ENCODE peak calls at places on chromosomes 4 and X, in ten cellular contexts. T, S, D, K, Y, Q, O, L, F and I are unnamed samples.

GRCh38 chrX:69503835-69504625 is at the start of gene NALF2:
- DNase-seq in O (no peak), Y (peak; percentile 76), L (no peak), T (peak; percentile 79), D (peak; percentile 24), S (no peak), F (no peak), K (no peak), Q (peak; percentile 40), I (no peak)

GRCh38 chrX:136626237-136626636 is 21.7 kb upstream of the CD40LG start:
- DNase-seq in T (no peak), Q (no peak), K (no peak), D (no peak), L (no peak), O (no peak), S (no peak), F (no peak), Y (no peak), I (no peak)

GRCh38 chr4:147843162-147843561 is 111.3 kb downstream of the ARHGAP10 start:
- DNase-seq in Q (no peak), Y (peak; percentile 30), S (no peak), K (no peak), F (no peak), L (no peak), T (peak; percentile 63), O (no peak), D (no peak), I (no peak)

GRCh38 chr4:123889376-123889945 is 492.9 kb downstream of the SPRY1 start:
- DNase-seq in S (no peak), T (no peak), D (no peak), L (no peak), F (no peak), K (peak; percentile 30), Y (no peak), Q (no peak), O (no peak), I (no peak)

GRCh38 chr4:54386270-54386669 is 157.2 kb downstream of the PDGFRA start:
- DNase-seq in K (no peak), F (no peak), S (no peak), Q (no peak), D (no peak), Y (no peak), O (no peak), T (no peak), L (no peak), I (no peak)

GRCh38 chr4:25760518-25761157 is 102.2 kb downstream of the SEL1L3 start:
- DNase-seq in Y (no peak), Q (no peak), L (no peak), D (no peak), O (no peak), S (peak; percentile 83), F (no peak), K (no peak), T (no peak), I (no peak)

GRCh38 chr4:160180206-160180605 is 1077.3 kb downstream of the RAPGEF2 start:
- DNase-seq in L (no peak), Y (peak; percentile 49), Q (no peak), F (peak; percentile 6), T (peak; percentile 19), O (no peak), D (no peak), S (no peak), K (no peak), I (no peak)

GRCh38 chr4:6873792-6874461 is 35.7 kb upstream of the TBC1D14 start:
- DNase-seq in Q (peak; percentile 59), O (peak; percentile 86), T (peak; percentile 85), L (peak; percentile 73), F (no peak), Y (peak; percentile 65), K (no peak), D (peak; percentile 72), S (no peak), I (no peak)

DNA sequence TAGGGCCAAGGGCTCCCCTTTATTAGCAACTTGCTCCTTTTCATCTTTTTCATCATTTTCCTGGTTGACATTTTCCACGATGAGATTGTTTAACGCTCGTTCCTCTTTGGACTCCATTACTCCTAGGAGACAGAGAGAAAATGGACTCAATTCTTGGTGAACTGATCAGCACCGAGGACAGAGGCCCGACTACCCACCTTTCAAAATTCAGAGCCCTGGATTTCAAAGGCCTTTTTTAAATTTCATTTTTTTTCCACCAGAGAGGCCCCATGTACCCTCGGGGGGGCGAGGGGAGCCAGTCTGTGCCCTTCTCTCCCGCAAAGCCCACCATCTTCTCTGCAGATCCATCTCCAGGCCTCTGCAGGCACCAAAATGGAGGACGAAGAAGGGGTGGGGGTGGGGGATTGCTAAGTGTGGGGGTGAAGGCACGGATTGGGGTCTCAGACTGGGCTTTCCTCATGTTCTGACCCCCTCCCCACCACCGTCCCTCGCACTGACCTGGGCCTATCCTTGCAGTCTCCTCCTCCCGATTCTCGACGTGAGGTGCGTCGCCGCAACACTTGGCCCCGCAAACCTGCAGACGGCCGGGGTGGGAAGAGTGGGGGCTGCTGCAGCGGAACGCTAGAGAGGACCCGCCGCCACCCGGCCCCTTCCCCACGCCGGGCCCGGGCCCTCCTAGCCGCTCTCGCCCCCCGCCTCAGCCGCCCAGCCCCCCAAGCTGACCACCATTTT is 764 bp downstream of the BEX2 start:
- DNase-seq in F (no peak), S (no peak), Y (no peak), T (peak; percentile 3), O (no peak), K (no peak), L (peak; percentile 51), D (no peak), Q (no peak), I (no peak)
- TF ChIP-seq CTCF in F (no peak), S (no peak), Y (no peak), T (no peak), O (no peak), K (no peak), L (no peak), D (no peak), Q (no peak), I (no peak)

GRCh38 chr4:86481429-86481828 is 112.7 kb upstream of the PTPN13 start:
- DNase-seq in T (no peak), L (no peak), D (no peak), F (no peak), Y (no peak), K (no peak), S (no peak), Q (no peak), O (no peak), I (no peak)

GRCh38 chr4:86484241-86484640 is 109.9 kb upstream of the PTPN13 start:
- DNase-seq in O (no peak), Q (no peak), T (no peak), K (no peak), F (no peak), D (no peak), S (no peak), L (no peak), Y (no peak), I (no peak)

GRCh38 chr4:86487738-86488137 is 106.4 kb upstream of the PTPN13 start:
- DNase-seq in F (no peak), D (no peak), Q (no peak), T (no peak), O (no peak), L (no peak), S (no peak), K (no peak), Y (no peak), I (no peak)

GRCh38 chr4:86482296-86482695 is 111.8 kb upstream of the PTPN13 start:
- DNase-seq in D (no peak), S (no peak), O (no peak), K (no peak), L (no peak), T (no peak), F (no peak), Q (no peak), Y (no peak), I (no peak)

GRCh38 chr4:86482851-86483490 is 111.1 kb upstream of the PTPN13 start:
- DNase-seq in Y (no peak), K (no peak), O (no peak), T (no peak), D (no peak), F (no peak), L (no peak), Q (no peak), S (no peak), I (no peak)
- H3K4me3 ChIP-seq in Y (no peak overlapping the region), K (no peak overlapping the region), O (no peak overlapping the region), T (peak overlapping the region; percentile 3), D (no peak overlapping the region), F (no peak overlapping the region), L (no peak overlapping the region), Q (peak overlapping the region; percentile 22), S (no peak overlapping the region), I (no peak overlapping the region)

GRCh38 chr4:16025268-16025667 is 58.6 kb downstream of the PROM1 start:
- DNase-seq in D (no peak), F (no peak), L (no peak), Y (no peak), K (no peak), T (no peak), Q (no peak), O (no peak), S (no peak), I (no peak)

GRCh38 chr4:16027626-16028025 is 56.2 kb downstream of the PROM1 start:
- DNase-seq in K (no peak), D (no peak), T (no peak), O (no peak), Q (no peak), F (no peak), S (no peak), Y (no peak), L (no peak), I (no peak)

GRCh38 chr4:16026155-16026761 is 57.6 kb downstream of the PROM1 start:
- DNase-seq in K (no peak), S (peak; percentile 14), L (no peak), O (peak; percentile 39), T (peak; percentile 75), Q (no peak), D (peak; percentile 70), Y (peak; percentile 56), F (no peak), I (peak; percentile 25)

GRCh38 chr4:16029329-16029728 is 54.5 kb downstream of the PROM1 start:
- DNase-seq in Y (no peak), T (no peak), F (no peak), L (no peak), K (peak; percentile 65), D (no peak), Q (no peak), O (no peak), S (no peak), I (peak; percentile 21)

DNA sequence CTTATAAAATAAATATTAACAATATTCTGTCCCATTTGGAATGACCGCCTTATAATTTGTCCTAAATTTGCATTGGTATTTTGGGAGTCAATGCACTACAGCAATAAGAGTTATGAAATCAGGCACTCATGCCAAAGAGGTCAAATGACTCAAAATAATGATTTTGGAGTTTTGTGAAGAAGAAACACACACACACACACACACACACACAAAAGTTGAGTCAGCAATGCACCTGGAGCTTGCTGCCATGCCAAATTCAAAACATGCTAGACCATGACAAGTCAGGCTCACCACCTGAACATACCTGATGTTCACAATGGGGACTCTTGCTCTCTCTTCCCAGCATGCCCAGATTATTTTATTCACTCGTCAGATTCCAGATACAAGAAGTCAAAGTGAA is 56.7 kb downstream of the PROM1 start:
- DNase-seq in D (no peak), S (no peak), Q (no peak), O (no peak), F (no peak), L (no peak), Y (no peak), K (no peak), T (no peak), I (no peak)
- TF ChIP-seq CTCF in D (no peak), S (no peak), Q (no peak), O (no peak), F (no peak), L (no peak), Y (no peak), K (no peak), T (no peak), I (no peak)

GRCh38 chr4:94636004-94636403 is 121.8 kb upstream of the BMPR1B start:
- DNase-seq in Q (no peak), Y (no peak), F (no peak), K (no peak), L (no peak), O (no peak), S (no peak), T (no peak), D (no peak), I (no peak)

GRCh38 chr4:94642561-94642866 is 115.2 kb upstream of the BMPR1B start:
- DNase-seq in L (no peak), K (no peak), Y (no peak), D (no peak), S (no peak), O (no peak), T (no peak), F (no peak), Q (no peak), I (no peak)

GRCh38 chr4:94639298-94639697 is 118.5 kb upstream of the BMPR1B start:
- DNase-seq in T (no peak), L (no peak), Q (no peak), F (no peak), K (no peak), D (no peak), Y (no peak), S (no peak), O (no peak), I (no peak)

GRCh38 chr4:94640151-94640550 is 117.6 kb upstream of the BMPR1B start:
- DNase-seq in T (no peak), Y (no peak), L (no peak), Q (no peak), O (no peak), K (no peak), S (no peak), F (no peak), D (no peak), I (no peak)

DNA sequence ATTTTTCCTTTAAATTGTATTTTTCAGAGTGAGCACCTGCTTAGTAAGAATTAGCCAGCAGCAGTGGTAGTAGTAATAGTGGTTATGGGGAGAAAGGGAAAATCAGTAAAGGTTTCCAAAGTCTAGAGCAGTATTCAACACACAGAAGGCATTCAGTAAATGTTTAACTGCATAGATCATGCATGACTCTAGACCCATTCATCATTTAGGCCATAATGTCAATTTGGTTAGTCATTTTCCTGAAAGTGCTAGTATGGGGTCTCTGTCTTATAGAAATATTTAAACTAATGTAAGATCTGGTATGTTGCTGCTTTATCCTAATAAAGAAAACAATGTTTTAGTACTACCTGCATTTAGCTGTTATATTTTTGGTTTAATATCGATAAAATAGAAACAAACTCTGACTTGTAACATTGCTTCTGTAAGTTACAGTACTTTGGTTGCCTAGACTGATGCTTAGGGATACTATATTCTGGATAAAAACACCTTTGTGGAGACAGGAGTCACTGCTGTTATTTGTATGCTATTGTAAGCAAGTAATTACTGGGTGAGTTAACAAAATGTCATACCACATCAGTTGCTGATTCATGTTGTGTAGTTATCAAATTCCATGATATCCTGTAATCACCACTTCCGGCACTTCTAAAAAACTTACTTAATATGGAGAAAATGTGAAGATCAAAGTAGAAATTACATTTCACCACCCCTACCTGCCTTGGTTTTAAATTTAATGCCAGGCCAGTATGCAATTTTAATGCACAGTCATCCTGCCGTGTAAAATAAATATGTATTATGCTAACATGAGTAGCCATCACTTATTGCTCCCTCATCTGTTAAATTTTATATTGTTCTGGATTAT is 115.8 kb upstream of the BMPR1B start:
- DNase-seq in D (no peak), T (no peak), Y (peak; percentile 84), L (no peak), F (no peak), K (no peak), O (no peak), S (no peak), Q (no peak), I (peak; percentile 10)
- H3K4me3 ChIP-seq in D (no peak overlapping the region), T (no peak overlapping the region), Y (no peak overlapping the region), L (no peak overlapping the region), F (no peak overlapping the region), K (no peak overlapping the region), O (no peak overlapping the region), S (no peak overlapping the region), Q (no peak overlapping the region), I (no peak overlapping the region)